ENCODE peak calls at places on chromosomes 1 and 21, in nine cellular contexts. O is endothelial cell; L is CD8-positive, alpha-beta T cell; Y is left ventricle myocardium inferior; F is RWPE1; I is kidney; U is fibroblast of lung; T is IMR-90; G is astrocyte of the cerebellum. A is an unnamed sample.
A peak's percentile ranks its signal among the peaks of the same experiment; 100 is the strongest.

GRCh38 chr1:171357179-171357578 is 43.2 kb downstream of the FMO4 start:
- DNase-seq in I (no peak), L (no peak), O (no peak), Y (no peak), T (no peak), G (no peak), U (no peak), F (no peak), A (no peak)

GRCh38 chr1:46735708-46736324 is 16.9 kb upstream of the EFCAB14 start:
- DNase-seq in Y (no peak), O (peak; percentile 69), I (no peak), F (peak; percentile 53), T (peak; percentile 60), G (peak; percentile 60), L (no peak), U (peak; percentile 65), A (peak; percentile 55)

GRCh38 chr1:68378296-68379084 is 71.3 kb downstream of the RPE65 start:
- DNase-seq in L (no peak), T (peak; percentile 71), U (peak; percentile 21), F (peak; percentile 26), Y (no peak), G (no peak), O (no peak), I (no peak), A (peak; percentile 40)

GRCh38 chr1:203539831-203540546 is 46.0 kb downstream of the OPTC start:
- DNase-seq in O (no peak), I (no peak), Y (no peak), U (no peak), G (no peak), T (peak; percentile 36), L (no peak), F (no peak), A (no peak)

GRCh38 chr1:203526572-203526971 is 32.6 kb downstream of the OPTC start:
- DNase-seq in I (no peak), Y (no peak), T (no peak), O (no peak), F (peak; percentile 71), U (no peak), G (no peak), L (no peak), A (no peak)

GRCh38 chr1:180953291-180953747 is 40.6 kb downstream of the KIAA1614 start:
- DNase-seq in Y (no peak), L (no peak), I (no peak), U (no peak), F (peak; percentile 67), O (no peak), T (no peak), G (no peak), A (no peak)

GRCh38 chr21:44564886-44565598 is 6.4 kb upstream of the KRTAP10-3 start:
- DNase-seq in G (no peak), I (no peak), T (no peak), F (no peak), O (no peak), U (no peak), Y (no peak), L (no peak), A (no peak)

GRCh38 chr1:160070243-160071163 is 543 bp upstream of the KCNJ10 start:
- DNase-seq in T (peak; percentile 27), F (peak; percentile 29), O (peak; percentile 76), Y (peak; percentile 79), G (peak; percentile 18), L (peak; percentile 57), U (peak; percentile 28), I (peak; percentile 88), A (peak; percentile 54)

GRCh38 chr21:35476616-35477395 is 427.7 kb upstream of the RUNX1 start:
- DNase-seq in O (no peak), G (peak; percentile 34), T (peak; percentile 71), U (peak; percentile 65), Y (no peak), F (no peak), L (no peak), I (no peak), A (peak; percentile 78)

GRCh38 chr1:182713939-182714338 is 29.6 kb upstream of the RGS8 start:
- DNase-seq in I (no peak), T (no peak), Y (no peak), O (no peak), F (no peak), L (no peak), U (no peak), G (no peak), A (no peak)

GRCh38 chr1:4175566-4176405 is 275.7 kb upstream of the C1orf174 start:
- DNase-seq in T (no peak), Y (no peak), G (no peak), U (no peak), F (no peak), L (no peak), O (no peak), I (no peak), A (no peak)

GRCh38 chr21:32496536-32496935 is 84.0 kb downstream of the EVA1C start:
- DNase-seq in I (peak; percentile 7), L (no peak), O (no peak), F (no peak), U (no peak), Y (no peak), G (no peak), T (no peak), A (no peak)

GRCh38 chr1:193260056-193260750 is 73.8 kb upstream of the B3GALT2 start:
- DNase-seq in G (no peak), O (no peak), I (no peak), U (peak; percentile 72), Y (no peak), L (no peak), F (no peak), T (peak; percentile 62), A (no peak)

GRCh38 chr1:165941531-165941930 is 114.1 kb downstream of the UCK2 start:
- DNase-seq in L (no peak), U (no peak), T (no peak), Y (no peak), O (no peak), F (no peak), G (no peak), I (no peak), A (no peak)

GRCh38 chr1:180154003-180154324 is 705 bp upstream of the QSOX1 start:
- DNase-seq in O (no peak), G (no peak), U (no peak), T (no peak), I (no peak), Y (no peak), L (no peak), F (no peak), A (no peak)

GRCh38 chr1:208431721-208432120 is 187.5 kb upstream of the PLXNA2 start:
- DNase-seq in I (no peak), T (peak; percentile 53), G (peak; percentile 50), U (peak; percentile 11), O (no peak), Y (no peak), L (no peak), F (peak; percentile 4), A (peak; percentile 76)

GRCh38 chr1:89931950-89932349 is 63.0 kb upstream of the ZNF326 start:
- DNase-seq in T (no peak), O (no peak), F (no peak), I (no peak), L (no peak), U (no peak), Y (no peak), G (no peak), A (no peak)

DNA sequence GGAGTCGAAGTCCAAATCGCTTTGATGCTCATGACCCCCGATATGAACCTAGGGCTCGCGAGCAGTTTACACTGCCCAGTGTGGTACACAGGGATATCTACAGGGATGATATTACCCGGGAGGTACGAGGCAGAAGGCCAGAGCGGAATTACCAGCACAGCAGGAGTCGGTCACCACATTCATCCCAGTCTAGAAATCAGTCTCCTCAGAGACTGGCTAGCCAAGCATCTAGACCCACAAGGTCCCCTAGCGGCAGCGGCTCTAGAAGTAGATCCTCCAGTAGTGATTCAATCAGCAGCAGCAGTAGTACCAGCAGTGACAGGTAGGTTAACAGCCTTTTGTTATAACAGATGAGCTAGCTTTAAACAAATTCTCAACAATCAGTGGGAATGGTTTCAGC is 28.9 kb downstream of the SPEN start:
- DNase-seq in U (no peak), O (peak; percentile 37), L (no peak), F (no peak), Y (no peak), I (no peak), T (no peak), G (no peak), A (no peak)
- TF ChIP-seq CTCF in U (peak; percentile 11), O (peak; percentile 40), L (no peak), F (no peak), Y (peak; percentile 28), I (peak; percentile 45), T (no peak), G (peak; percentile 32), A (peak; percentile 10)

DNA sequence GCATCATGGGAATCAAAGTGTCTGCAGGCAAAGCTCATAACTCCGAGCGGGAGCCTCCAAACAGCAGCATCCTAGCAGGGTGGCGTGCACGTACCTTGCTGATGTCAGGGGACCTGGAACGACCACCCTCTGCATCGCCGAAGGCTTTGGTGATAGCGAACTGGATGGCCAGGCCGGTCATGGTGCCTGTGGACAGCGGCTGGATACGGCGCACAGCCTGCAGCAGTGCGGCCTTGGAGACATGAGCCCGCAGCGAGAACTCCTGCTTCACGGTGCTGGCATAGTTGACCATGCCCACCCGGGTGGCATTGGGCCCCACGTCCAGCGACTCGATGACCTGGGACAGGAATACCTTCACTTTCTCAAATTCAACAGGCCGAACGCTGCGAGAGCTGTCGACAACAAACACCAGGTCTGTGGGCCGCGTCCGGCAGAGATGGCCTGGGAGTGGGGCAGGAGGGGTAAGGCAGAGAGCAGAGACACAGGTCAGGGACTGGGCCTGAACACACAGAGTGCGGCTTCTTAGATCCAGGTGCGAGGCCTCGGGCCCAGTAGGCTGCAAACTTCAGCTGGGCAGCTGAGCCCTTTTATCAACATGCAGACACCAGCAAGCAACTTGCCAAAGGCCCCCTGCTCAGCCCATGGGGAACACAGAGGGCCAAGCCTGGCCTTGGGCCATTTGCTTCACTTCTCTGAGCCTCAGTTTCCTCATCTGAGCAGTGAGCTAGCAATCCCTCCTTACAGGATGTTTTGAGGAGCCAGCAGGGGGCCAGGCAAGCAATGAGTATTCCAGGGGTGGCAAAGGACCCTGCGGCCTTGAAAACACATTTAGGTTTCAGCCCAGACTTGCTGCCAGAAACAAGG is 1.8 kb downstream of the MATN1 start:
- DNase-seq in T (no peak), O (no peak), L (no peak), G (no peak), U (no peak), F (no peak), Y (no peak), I (peak; percentile 76), A (no peak)
- TF ChIP-seq CTCF in T (no peak), O (no peak), L (no peak), G (no peak), U (no peak), F (no peak), Y (no peak), I (no peak), A (peak; percentile 5)

GRCh38 chr1:56434659-56435202 is 144.6 kb downstream of the PLPP3 start:
- DNase-seq in U (no peak), T (no peak), L (no peak), G (peak; percentile 20), I (no peak), Y (no peak), O (no peak), F (no peak), A (no peak)
- TF ChIP-seq CTCF in U (no peak), T (no peak), L (no peak), G (peak; percentile 36), I (no peak), Y (no peak), O (no peak), F (no peak), A (no peak)

DNA sequence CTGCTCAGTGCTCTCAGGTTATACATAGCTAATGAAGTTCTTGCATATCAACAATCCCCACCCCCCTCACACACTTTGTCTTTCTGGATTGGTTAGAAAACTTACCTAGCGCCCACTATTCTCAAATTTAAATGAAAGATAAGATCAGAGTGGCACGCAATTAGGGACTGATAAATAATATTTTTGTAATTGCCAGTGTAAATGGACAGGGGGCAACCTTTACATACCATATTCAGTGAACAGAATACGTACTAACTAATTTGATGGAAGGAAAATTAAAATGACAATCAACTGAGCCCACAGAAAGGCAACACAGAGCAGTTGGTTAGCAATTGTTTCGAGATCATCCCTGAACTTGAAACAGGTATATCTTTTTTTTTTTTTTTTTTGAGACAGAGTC is 11.7 kb downstream of the SELL start:
- DNase-seq in T (no peak), U (no peak), G (no peak), O (no peak), L (no peak), I (no peak), F (no peak), Y (no peak), A (no peak)
- TF ChIP-seq CTCF in T (no peak), U (no peak), G (no peak), O (no peak), L (no peak), I (no peak), F (no peak), Y (no peak), A (no peak)

A was measured in astrocyte of the spinal cord.